ENCODE peak calls at places on chromosomes 2 and 18, in five cellular contexts. F, D, E, Q and K are unnamed samples.

GRCh38 chr2:120613742-120614481 is 121.8 kb upstream of the GLI2 start:
- DNase-seq in F (no peak), D (peak; percentile 70), E (no peak), Q (no peak), K (no peak)

GRCh38 chr2:96374211-96374951 is 38.8 kb downstream of the NCAPH start:
- DNase-seq in F (no peak), D (no peak), E (no peak), Q (peak; percentile 86), K (no peak)

GRCh38 chr18:37956020-37956419 is 390.4 kb upstream of the CELF4 start:
- DNase-seq in F (no peak), D (no peak), E (no peak), Q (no peak), K (no peak)

GRCh38 chr2:227862741-227863588 is 8.5 kb upstream of the DAW1 start:
- DNase-seq in F (no peak), D (peak; percentile 34), E (no peak), Q (no peak), K (no peak)

GRCh38 chr2:150279673-150280072 is 207.8 kb downstream of the RND3 start:
- DNase-seq in F (no peak), D (no peak), E (no peak), Q (no peak), K (no peak)

GRCh38 chr2:64653174-64654062 is at the start of gene SERTAD2:
- DNase-seq in F (peak; percentile 78), D (peak; percentile 83), E (peak; percentile 77), Q (peak; percentile 91), K (peak; percentile 88)

GRCh38 chr2:231795525-231796327 is 9.5 kb downstream of the COPS7B start:
- DNase-seq in F (no peak), D (peak; percentile 14), E (no peak), Q (peak; percentile 83), K (no peak)

GRCh38 chr2:79984476-79984875 is 320.1 kb downstream of the LRRTM1 start:
- DNase-seq in F (no peak), D (no peak), E (no peak), Q (no peak), K (no peak)

GRCh38 chr2:175935289-175936181 is 66.5 kb downstream of the LNPK start:
- DNase-seq in F (no peak), D (no peak), E (no peak), Q (no peak), K (no peak)

GRCh38 chr2:44490726-44491125 is 129.0 kb downstream of the CAMKMT start:
- DNase-seq in F (no peak), D (no peak), E (no peak), Q (no peak), K (no peak)

GRCh38 chr18:45526120-45526841 is 89.0 kb upstream of the SLC14A2 start:
- DNase-seq in F (no peak), D (no peak), E (no peak), Q (no peak), K (no peak)